ENCODE peak calls at places on chromosome 2, in five cellular contexts. U is dorsolateral prefrontal cortex, G is T-helper 2 cell, W is left ventricle myocardium inferior, S is left ventricle myocardium superior. K is an unnamed sample.

GRCh38 chr2:221501210-221501882 is 70.8 kb downstream of the EPHA4 start:
- DNase-seq in U (no peak), S (no peak), G (no peak), W (no peak), K (no peak)

GRCh38 chr2:224570328-224570993 is 14.7 kb downstream of the CUL3 start:
- DNase-seq in U (no peak), G (no peak), W (no peak), S (no peak), K (no peak)

GRCh38 chr2:15768142-15769088 is 171.9 kb upstream of the MYCN start:
- DNase-seq in G (no peak), S (no peak), U (no peak), W (no peak), K (no peak)

GRCh38 chr2:132618734-132619133 is 51.3 kb downstream of the LYPD1 start:
- DNase-seq in U (no peak), S (no peak), W (no peak), G (no peak), K (no peak)

GRCh38 chr2:10355471-10356458 is 53.1 kb downstream of the HPCAL1 start:
- DNase-seq in S (no peak), G (no peak), U (no peak), W (no peak), K (no peak)

GRCh38 chr2:71410716-71411115 is 42.6 kb upstream of the DYSF start:
- DNase-seq in G (no peak), W (no peak), U (no peak), S (no peak), K (no peak)

GRCh38 chr2:229715895-229716507 is 1.6 kb upstream of the DNER start:
- DNase-seq in S (no peak), U (peak; percentile 60), W (no peak), G (peak; percentile 33), K (no peak)

GRCh38 chr2:145799595-145800108 is 1279.7 kb upstream of the ZEB2 start:
- DNase-seq in S (no peak), G (no peak), W (no peak), U (peak; percentile 34), K (no peak)

GRCh38 chr2:239589855-239590254 is 189.0 kb upstream of the HDAC4 start:
- DNase-seq in S (no peak), W (no peak), U (no peak), G (no peak), K (peak; percentile 33)

GRCh38 chr2:20188851-20189250 is 36.1 kb downstream of the SDC1 start:
- DNase-seq in S (no peak), G (no peak), U (no peak), W (no peak), K (no peak)

GRCh38 chr2:233811087-233811486 is 33.0 kb downstream of the MROH2A start:
- DNase-seq in U (no peak), S (no peak), W (no peak), G (no peak), K (no peak)

GRCh38 chr2:107001964-107002696 is 116.2 kb upstream of the ST6GAL2 start:
- DNase-seq in S (no peak), W (no peak), G (no peak), U (no peak), K (no peak)

GRCh38 chr2:167509585-167509984 is 621.3 kb downstream of the XIRP2 start:
- DNase-seq in G (no peak), S (no peak), U (no peak), W (no peak), K (no peak)

GRCh38 chr2:216685327-216685875 is 9.9 kb downstream of the IGFBP5 start:
- DNase-seq in U (no peak), S (no peak), W (no peak), G (no peak), K (no peak)

GRCh38 chr2:113370478-113371091 is 66.9 kb upstream of the ZNG1B start:
- DNase-seq in W (peak; percentile 40), G (peak; percentile 67), U (peak; percentile 69), S (peak; percentile 55), K (peak; percentile 69)

GRCh38 chr2:170339753-170340692 is 162.1 kb downstream of the MYO3B start:
- DNase-seq in U (no peak), G (no peak), S (no peak), W (no peak), K (no peak)